ENCODE peak calls at places on chromosomes 7 and 10, in five cellular contexts. P, S, G, I and H are unnamed samples.

GRCh38 chr7:143120696-143121405 is 11.0 kb upstream of the PIP start:
- DNase-seq in S (no peak), G (peak), P (no peak), I (no peak), H (no peak)

GRCh38 chr7:109376576-109376975 is 806.9 kb downstream of the DNAJB9 start:
- DNase-seq in P (no peak), I (no peak), G (peak), S (no peak), H (no peak)

GRCh38 chr10:133030791-133031190 is 56.9 kb upstream of the ADGRA1 start:
- DNase-seq in G (no peak), I (no peak), S (no peak), P (no peak), H (no peak)

GRCh38 chr7:102916881-102917280 is 4.1 kb downstream of the LRRC17 start:
- DNase-seq in S (peak), G (peak), P (no peak), I (no peak), H (no peak)

GRCh38 chr10:127949831-127950230 is 42.9 kb downstream of the PTPRE start:
- DNase-seq in I (no peak), S (no peak), G (no peak), P (no peak), H (no peak)

GRCh38 chr7:45182856-45183710 is 25.5 kb downstream of the RAMP3 start:
- DNase-seq in P (no peak), G (no peak), I (no peak), S (no peak), H (no peak)

GRCh38 chr10:78730754-78731153 is 338.0 kb upstream of the ZMIZ1 start:
- DNase-seq in G (no peak), S (no peak), P (no peak), I (no peak), H (no peak)

GRCh38 chr7:48244902-48245301 is 73.6 kb downstream of the ABCA13 start:
- DNase-seq in S (peak), P (no peak), I (no peak), G (peak), H (no peak)

GRCh38 chr7:41943098-41943577 is 240.2 kb upstream of the INHBA start:
- DNase-seq in I (peak), S (peak), P (peak), G (peak), H (peak)

GRCh38 chr7:27153526-27153925 is 1.1 kb upstream of the HOXA3 start:
- DNase-seq in S (no peak), G (no peak), I (peak), P (no peak), H (no peak)

GRCh38 chr7:27151945-27152815 is at the start of gene HOXA3:
- DNase-seq in G (no peak), I (peak), S (peak), P (no peak), H (peak)

GRCh38 chr7:27151341-27151944 is 940 bp downstream of the HOXA3 start:
- DNase-seq in P (no peak), I (peak), G (no peak), S (peak), H (no peak)

GRCh38 chr7:27154369-27154768 is 2.0 kb upstream of the HOXA3 start:
- DNase-seq in G (no peak), I (peak), P (no peak), S (no peak), H (peak)

GRCh38 chr7:27152816-27153486 is 568 bp upstream of the HOXA3 start:
- DNase-seq in G (no peak), I (no peak), S (no peak), P (no peak), H (no peak)
- H3K4me3 ChIP-seq in G (no peak), I (no peak), S (peak), P (no peak), H (peak)

DNA sequence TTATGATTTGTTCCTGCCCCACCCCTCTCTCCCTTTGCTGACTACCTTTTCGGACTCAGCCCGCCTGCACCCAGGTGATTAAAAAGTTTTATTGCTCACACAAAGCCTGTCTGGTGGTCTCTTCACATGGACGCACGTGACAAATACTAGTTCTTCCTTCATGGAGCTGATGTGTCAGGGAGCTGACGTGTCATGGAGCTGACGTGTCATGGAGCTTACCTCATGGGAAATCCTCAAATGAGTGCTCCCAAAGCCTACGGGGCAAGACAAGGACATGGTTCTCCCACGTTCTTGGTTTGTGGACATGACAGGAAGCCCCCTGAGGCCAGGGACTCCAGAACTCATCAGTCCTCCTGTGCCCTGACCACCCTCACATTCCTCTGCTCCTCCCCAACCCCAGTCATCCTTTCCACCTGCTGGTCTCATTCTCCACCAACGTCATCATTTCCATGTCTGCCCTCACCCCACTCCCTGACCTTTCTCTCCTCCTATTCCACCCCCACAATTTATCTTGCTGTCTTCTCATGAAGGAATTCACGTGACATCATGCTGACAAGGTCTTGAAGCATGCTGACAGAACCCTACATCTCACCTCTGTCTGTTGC is 261.3 kb downstream of the TCERG1L start:
- DNase-seq in P (no peak), S (no peak), G (no peak), I (no peak), H (no peak)
- H3K4me3 ChIP-seq in P (no peak), S (no peak), G (no peak), I (no peak), H (no peak)

GRCh38 chr7:70480913-70481579 is 650.9 kb upstream of the GALNT17 start:
- DNase-seq in G (no peak), P (no peak), S (no peak), I (no peak), H (no peak)
- H3K4me3 ChIP-seq in G (no peak), P (no peak), S (no peak), I (no peak), H (no peak)

GRCh38 chr7:100492738-100493475 is 9.2 kb downstream of the NYAP1 start:
- DNase-seq in P (no peak), S (no peak), G (no peak), I (peak), H (no peak)
- H3K4me3 ChIP-seq in P (peak), S (no peak), G (no peak), I (no peak), H (peak)

GRCh38 chr10:92846-93245 is 42.4 kb upstream of the ZMYND11 start:
- DNase-seq in G (no peak), P (no peak), I (no peak), S (no peak), H (no peak)

GRCh38 chr10:92153-92552 is 43.1 kb upstream of the TUBB8 start:
- DNase-seq in I (no peak), S (no peak), P (no peak), G (no peak), H (no peak)

GRCh38 chr10:88253-88652 is 39.2 kb upstream of the TUBB8 start:
- DNase-seq in P (no peak), S (no peak), G (no peak), I (no peak), H (no peak)

GRCh38 chr10:90161-90560 is 41.1 kb upstream of the TUBB8 start:
- DNase-seq in P (no peak), I (no peak), S (no peak), G (no peak), H (no peak)

GRCh38 chr10:91313-91712 is 42.2 kb upstream of the TUBB8 start:
- DNase-seq in P (no peak), S (no peak), G (no peak), I (no peak), H (no peak)
- H3K4me3 ChIP-seq in P (no peak), S (no peak), G (no peak), I (no peak), H (no peak)

GRCh38 chr10:29634105-29634504 is 666 bp downstream of the SVIL start:
- DNase-seq in S (no peak), G (no peak), P (no peak), I (no peak), H (no peak)
- H3K4me3 ChIP-seq in S (peak), G (no peak), P (no peak), I (no peak), H (no peak)

GRCh38 chr7:131557521-131558385 is 1.3 kb upstream of the PODXL start:
- DNase-seq in P (no peak), S (peak), G (no peak), I (peak), H (peak)
- H3K4me3 ChIP-seq in P (no peak), S (peak), G (no peak), I (no peak), H (peak)

GRCh38 chr10:97185326-97186058 is at the start of gene SLIT1:
- DNase-seq in S (no peak), I (no peak), G (no peak), P (no peak), H (no peak)
- H3K4me3 ChIP-seq in S (no peak), I (no peak), G (no peak), P (no peak), H (no peak)

GRCh38 chr7:150451833-150452431 is 1.5 kb downstream of the GIMAP8 start:
- DNase-seq in P (no peak), G (no peak), S (no peak), I (no peak), H (no peak)
- H3K4me3 ChIP-seq in P (peak), G (no peak), S (no peak), I (peak), H (peak)

GRCh38 chr10:52314822-52315552 is 906 bp downstream of the DKK1 start:
- DNase-seq in S (peak), P (no peak), G (peak), I (peak), H (peak)

GRCh38 chr10:52314007-52314821 is at the start of gene DKK1:
- DNase-seq in I (peak), P (no peak), S (peak), G (peak), H (peak)

GRCh38 chr10:52318136-52318810 is 4.2 kb downstream of the DKK1 start:
- DNase-seq in I (no peak), P (no peak), S (peak), G (peak), H (no peak)

GRCh38 chr10:52316005-52316404 is 1.9 kb downstream of the DKK1 start:
- DNase-seq in S (peak), G (no peak), I (no peak), P (no peak), H (no peak)

DNA sequence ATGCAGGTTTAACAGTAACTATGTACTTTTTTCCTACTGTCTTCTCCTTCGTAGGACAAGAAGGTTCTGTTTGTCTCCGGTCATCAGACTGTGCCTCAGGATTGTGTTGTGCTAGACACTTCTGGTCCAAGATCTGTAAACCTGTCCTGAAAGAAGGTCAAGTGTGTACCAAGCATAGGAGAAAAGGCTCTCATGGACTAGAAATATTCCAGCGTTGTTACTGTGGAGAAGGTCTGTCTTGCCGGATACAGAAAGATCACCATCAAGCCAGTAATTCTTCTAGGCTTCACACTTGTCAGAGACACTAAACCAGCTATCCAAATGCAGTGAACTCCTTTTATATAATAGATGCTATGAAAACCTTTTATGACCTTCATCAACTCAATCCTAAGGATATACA is 2.4 kb downstream of the DKK1 start:
- DNase-seq in G (no peak), P (no peak), I (no peak), S (no peak), H (no peak)
- H3K4me3 ChIP-seq in G (no peak), P (no peak), I (no peak), S (peak), H (no peak)